ENCODE peak calls at places on chromosomes 16 and 17, in nine cellular contexts. One of them, this sample, is unnamed.

GRCh38 chr17:66365204-66365524 is 62.8 kb downstream of the PRKCA start:
- DNase-seq in fibroblast of pulmonary artery: peak
- DNase-seq in Panc1: no peak
- DNase-seq in tibial nerve: no peak
- DNase-seq in cardiac muscle cell: peak
- DNase-seq in left lung: no peak
- DNase-seq in upper lobe of right lung: no peak
- DNase-seq in A549: no peak
- DNase-seq in gastrocnemius medialis: no peak
- DNase-seq in this sample: no peak

GRCh38 chr16:67296422-67296821 is 17.1 kb downstream of the PLEKHG4 start:
- DNase-seq in fibroblast of pulmonary artery: peak
- DNase-seq in Panc1: no peak
- DNase-seq in tibial nerve: no peak
- DNase-seq in cardiac muscle cell: peak
- DNase-seq in left lung: no peak
- DNase-seq in upper lobe of right lung: no peak
- DNase-seq in A549: no peak
- DNase-seq in gastrocnemius medialis: no peak
- DNase-seq in this sample: no peak

GRCh38 chr17:48066656-48067055 is 18.5 kb downstream of the NFE2L1 start:
- DNase-seq in fibroblast of pulmonary artery: no peak
- DNase-seq in Panc1: no peak
- DNase-seq in tibial nerve: no peak
- DNase-seq in cardiac muscle cell: no peak
- DNase-seq in left lung: no peak
- DNase-seq in upper lobe of right lung: no peak
- DNase-seq in A549: no peak
- DNase-seq in gastrocnemius medialis: no peak
- DNase-seq in this sample: no peak

GRCh38 chr16:6732166-6732565 is 600.5 kb upstream of the RBFOX1 start:
- DNase-seq in fibroblast of pulmonary artery: no peak
- DNase-seq in Panc1: no peak
- DNase-seq in tibial nerve: no peak
- DNase-seq in cardiac muscle cell: no peak
- DNase-seq in left lung: no peak
- DNase-seq in upper lobe of right lung: no peak
- DNase-seq in A549: no peak
- DNase-seq in gastrocnemius medialis: no peak
- DNase-seq in this sample: no peak

GRCh38 chr16:4110065-4110464 is 6.2 kb downstream of the ADCY9 start:
- DNase-seq in fibroblast of pulmonary artery: no peak
- DNase-seq in Panc1: no peak
- DNase-seq in tibial nerve: no peak
- DNase-seq in cardiac muscle cell: no peak
- DNase-seq in left lung: peak
- DNase-seq in upper lobe of right lung: no peak
- DNase-seq in A549: no peak
- DNase-seq in gastrocnemius medialis: no peak
- DNase-seq in this sample: no peak

GRCh38 chr17:17414316-17414937 is 62.4 kb upstream of the MED9 start:
- DNase-seq in fibroblast of pulmonary artery: peak
- DNase-seq in Panc1: no peak
- DNase-seq in tibial nerve: peak
- DNase-seq in cardiac muscle cell: peak
- DNase-seq in left lung: no peak
- DNase-seq in upper lobe of right lung: peak
- DNase-seq in A549: no peak
- DNase-seq in gastrocnemius medialis: peak
- DNase-seq in this sample: no peak

GRCh38 chr17:61579961-61580360 is 11.1 kb downstream of the NACA2 start:
- DNase-seq in fibroblast of pulmonary artery: no peak
- DNase-seq in Panc1: no peak
- DNase-seq in tibial nerve: no peak
- DNase-seq in cardiac muscle cell: peak
- DNase-seq in left lung: no peak
- DNase-seq in upper lobe of right lung: no peak
- DNase-seq in A549: no peak
- DNase-seq in gastrocnemius medialis: no peak
- DNase-seq in this sample: no peak

GRCh38 chr16:64011650-64012049 is 1110.2 kb downstream of the CDH11 start:
- DNase-seq in fibroblast of pulmonary artery: no peak
- DNase-seq in Panc1: no peak
- DNase-seq in tibial nerve: no peak
- DNase-seq in cardiac muscle cell: no peak
- DNase-seq in left lung: no peak
- DNase-seq in upper lobe of right lung: no peak
- DNase-seq in A549: no peak
- DNase-seq in gastrocnemius medialis: no peak
- DNase-seq in this sample: no peak

GRCh38 chr17:78442648-78443128 is 64.2 kb downstream of the PGS1 start:
- DNase-seq in fibroblast of pulmonary artery: peak
- DNase-seq in Panc1: no peak
- DNase-seq in tibial nerve: peak
- DNase-seq in cardiac muscle cell: peak
- DNase-seq in left lung: peak
- DNase-seq in upper lobe of right lung: peak
- DNase-seq in A549: no peak
- DNase-seq in gastrocnemius medialis: peak
- DNase-seq in this sample: no peak

GRCh38 chr17:82110298-82110697 is 12.3 kb upstream of the FASN start:
- DNase-seq in fibroblast of pulmonary artery: no peak
- DNase-seq in Panc1: no peak
- DNase-seq in tibial nerve: no peak
- DNase-seq in cardiac muscle cell: no peak
- DNase-seq in left lung: no peak
- DNase-seq in upper lobe of right lung: no peak
- DNase-seq in A549: no peak
- DNase-seq in gastrocnemius medialis: no peak
- DNase-seq in this sample: no peak

GRCh38 chr17:12296120-12296727 is 275.5 kb downstream of the MAP2K4 start:
- DNase-seq in fibroblast of pulmonary artery: no peak
- DNase-seq in Panc1: no peak
- DNase-seq in tibial nerve: no peak
- DNase-seq in cardiac muscle cell: no peak
- DNase-seq in left lung: no peak
- DNase-seq in upper lobe of right lung: no peak
- DNase-seq in A549: no peak
- DNase-seq in gastrocnemius medialis: no peak
- DNase-seq in this sample: no peak

GRCh38 chr17:50549256-50549941 is 2.4 kb downstream of the SPATA20 start:
- DNase-seq in fibroblast of pulmonary artery: no peak
- DNase-seq in Panc1: no peak
- DNase-seq in tibial nerve: no peak
- DNase-seq in cardiac muscle cell: no peak
- DNase-seq in left lung: no peak
- DNase-seq in upper lobe of right lung: no peak
- DNase-seq in A549: no peak
- DNase-seq in gastrocnemius medialis: no peak
- DNase-seq in this sample: no peak

GRCh38 chr17:64661731-64661980 is 451 bp downstream of the SMURF2 start:
- DNase-seq in fibroblast of pulmonary artery: no peak
- DNase-seq in Panc1: no peak
- DNase-seq in tibial nerve: no peak
- DNase-seq in cardiac muscle cell: no peak
- DNase-seq in left lung: peak
- DNase-seq in upper lobe of right lung: no peak
- DNase-seq in A549: no peak
- DNase-seq in gastrocnemius medialis: peak
- DNase-seq in this sample: peak

GRCh38 chr17:62916684-62917571 is 49.1 kb upstream of the TANC2 start:
- DNase-seq in fibroblast of pulmonary artery: peak
- DNase-seq in Panc1: no peak
- DNase-seq in tibial nerve: no peak
- DNase-seq in cardiac muscle cell: peak
- DNase-seq in left lung: no peak
- DNase-seq in upper lobe of right lung: no peak
- DNase-seq in A549: no peak
- DNase-seq in gastrocnemius medialis: no peak
- DNase-seq in this sample: no peak

GRCh38 chr17:65559802-65560627 is 1.4 kb downstream of the AXIN2 start:
- DNase-seq in fibroblast of pulmonary artery: peak
- DNase-seq in Panc1: no peak
- DNase-seq in tibial nerve: no peak
- DNase-seq in cardiac muscle cell: peak
- DNase-seq in left lung: no peak
- DNase-seq in upper lobe of right lung: peak
- DNase-seq in A549: no peak
- DNase-seq in gastrocnemius medialis: no peak
- DNase-seq in this sample: peak

GRCh38 chr16:10040136-10041080 is 141.8 kb downstream of the GRIN2A start:
- DNase-seq in fibroblast of pulmonary artery: no peak
- DNase-seq in Panc1: no peak
- DNase-seq in tibial nerve: no peak
- DNase-seq in cardiac muscle cell: no peak
- DNase-seq in left lung: no peak
- DNase-seq in upper lobe of right lung: no peak
- DNase-seq in A549: no peak
- DNase-seq in gastrocnemius medialis: no peak
- DNase-seq in this sample: no peak

DNA sequence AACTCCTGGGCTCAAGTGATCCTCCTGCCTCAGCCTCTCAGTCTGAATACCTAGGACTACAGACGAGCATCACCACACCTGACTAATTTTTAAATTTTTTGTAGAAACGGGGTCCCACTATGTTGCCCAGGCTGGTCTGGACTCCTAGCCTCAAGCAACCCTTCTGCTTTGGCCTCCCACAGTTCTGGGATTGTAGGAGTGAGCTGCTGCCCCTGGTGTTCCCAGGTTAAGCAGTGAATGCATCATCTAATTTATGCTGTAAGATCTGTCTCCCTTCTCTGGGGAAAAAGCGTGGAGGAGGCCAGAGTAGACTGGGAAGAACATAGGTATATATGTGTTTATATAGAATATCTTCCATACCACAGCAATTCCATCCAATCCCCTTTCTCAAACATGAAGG is 6.6 kb upstream of the N4BP1 start:
- DNase-seq in fibroblast of pulmonary artery: no peak
- DNase-seq in Panc1: no peak
- DNase-seq in tibial nerve: no peak
- DNase-seq in cardiac muscle cell: no peak
- DNase-seq in left lung: no peak
- DNase-seq in upper lobe of right lung: no peak
- DNase-seq in A549: no peak
- DNase-seq in gastrocnemius medialis: no peak
- DNase-seq in this sample: no peak
- TF ChIP-seq CTCF in fibroblast of pulmonary artery: no peak
- TF ChIP-seq CTCF in Panc1: no peak
- TF ChIP-seq CTCF in tibial nerve: no peak
- TF ChIP-seq CTCF in cardiac muscle cell: no peak
- TF ChIP-seq CTCF in left lung: no peak
- TF ChIP-seq CTCF in upper lobe of right lung: no peak
- TF ChIP-seq CTCF in A549: no peak
- TF ChIP-seq CTCF in gastrocnemius medialis: no peak
- TF ChIP-seq CTCF in this sample: no peak

GRCh38 chr17:57892146-57892819 is 42.4 kb upstream of the MRPS23 start:
- DNase-seq in fibroblast of pulmonary artery: peak
- DNase-seq in Panc1: peak
- DNase-seq in tibial nerve: peak
- DNase-seq in cardiac muscle cell: peak
- DNase-seq in left lung: peak
- DNase-seq in upper lobe of right lung: peak
- DNase-seq in A549: peak
- DNase-seq in gastrocnemius medialis: peak
- DNase-seq in this sample: peak

GRCh38 chr17:57895382-57896060 is 45.7 kb upstream of the MRPS23 start:
- DNase-seq in fibroblast of pulmonary artery: peak
- DNase-seq in Panc1: no peak
- DNase-seq in tibial nerve: no peak
- DNase-seq in cardiac muscle cell: no peak
- DNase-seq in left lung: no peak
- DNase-seq in upper lobe of right lung: peak
- DNase-seq in A549: peak
- DNase-seq in gastrocnemius medialis: no peak
- DNase-seq in this sample: no peak

GRCh38 chr17:57890857-57891232 is 41.0 kb upstream of the MRPS23 start:
- DNase-seq in fibroblast of pulmonary artery: no peak
- DNase-seq in Panc1: no peak
- DNase-seq in tibial nerve: no peak
- DNase-seq in cardiac muscle cell: no peak
- DNase-seq in left lung: no peak
- DNase-seq in upper lobe of right lung: no peak
- DNase-seq in A549: no peak
- DNase-seq in gastrocnemius medialis: peak
- DNase-seq in this sample: no peak

GRCh38 chr17:57894848-57895247 is 45.0 kb upstream of the MRPS23 start:
- DNase-seq in fibroblast of pulmonary artery: no peak
- DNase-seq in Panc1: no peak
- DNase-seq in tibial nerve: no peak
- DNase-seq in cardiac muscle cell: no peak
- DNase-seq in left lung: no peak
- DNase-seq in upper lobe of right lung: no peak
- DNase-seq in A549: no peak
- DNase-seq in gastrocnemius medialis: no peak
- DNase-seq in this sample: no peak

GRCh38 chr17:57892820-57893595 is 43.2 kb upstream of the MRPS23 start:
- DNase-seq in fibroblast of pulmonary artery: peak
- DNase-seq in Panc1: no peak
- DNase-seq in tibial nerve: peak
- DNase-seq in cardiac muscle cell: peak
- DNase-seq in left lung: peak
- DNase-seq in upper lobe of right lung: peak
- DNase-seq in A549: peak
- DNase-seq in gastrocnemius medialis: peak
- DNase-seq in this sample: no peak
- TF ChIP-seq CTCF in fibroblast of pulmonary artery: no peak
- TF ChIP-seq CTCF in Panc1: no peak
- TF ChIP-seq CTCF in tibial nerve: no peak
- TF ChIP-seq CTCF in cardiac muscle cell: no peak
- TF ChIP-seq CTCF in left lung: no peak
- TF ChIP-seq CTCF in upper lobe of right lung: no peak
- TF ChIP-seq CTCF in A549: no peak
- TF ChIP-seq CTCF in gastrocnemius medialis: peak
- TF ChIP-seq CTCF in this sample: no peak

DNA sequence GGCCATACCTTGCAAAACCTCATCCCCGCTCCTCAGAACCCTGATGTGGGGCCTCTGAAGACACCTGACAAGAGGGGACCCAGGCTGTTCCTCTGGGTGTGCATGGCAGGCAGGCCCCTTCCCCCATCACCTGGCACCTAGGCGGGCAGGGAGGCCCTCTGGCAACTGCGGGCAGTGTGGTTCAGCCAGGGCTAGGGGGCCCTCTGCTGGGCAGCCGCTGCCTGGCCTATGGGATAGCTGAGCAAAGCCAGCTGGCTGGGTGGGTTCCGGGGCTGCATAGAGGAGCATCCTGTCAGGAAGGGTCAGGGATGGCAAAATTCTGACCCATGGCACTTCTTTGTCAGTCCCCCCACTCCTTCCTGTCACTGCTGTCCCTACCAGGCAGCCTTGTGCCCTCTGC is 228.7 kb upstream of the ASIC2 start:
- DNase-seq in fibroblast of pulmonary artery: no peak
- DNase-seq in Panc1: no peak
- DNase-seq in tibial nerve: no peak
- DNase-seq in cardiac muscle cell: no peak
- DNase-seq in left lung: no peak
- DNase-seq in upper lobe of right lung: no peak
- DNase-seq in A549: no peak
- DNase-seq in gastrocnemius medialis: no peak
- DNase-seq in this sample: peak
- TF ChIP-seq CTCF in fibroblast of pulmonary artery: peak
- TF ChIP-seq CTCF in Panc1: peak
- TF ChIP-seq CTCF in tibial nerve: no peak
- TF ChIP-seq CTCF in cardiac muscle cell: peak
- TF ChIP-seq CTCF in left lung: peak
- TF ChIP-seq CTCF in upper lobe of right lung: peak
- TF ChIP-seq CTCF in A549: peak
- TF ChIP-seq CTCF in gastrocnemius medialis: no peak
- TF ChIP-seq CTCF in this sample: peak

GRCh38 chr17:5747276-5747675 is 163.0 kb upstream of the NLRP1 start:
- DNase-seq in fibroblast of pulmonary artery: no peak
- DNase-seq in Panc1: no peak
- DNase-seq in tibial nerve: no peak
- DNase-seq in cardiac muscle cell: no peak
- DNase-seq in left lung: no peak
- DNase-seq in upper lobe of right lung: no peak
- DNase-seq in A549: no peak
- DNase-seq in gastrocnemius medialis: no peak
- DNase-seq in this sample: no peak
- TF ChIP-seq CTCF in fibroblast of pulmonary artery: no peak
- TF ChIP-seq CTCF in Panc1: no peak
- TF ChIP-seq CTCF in tibial nerve: no peak
- TF ChIP-seq CTCF in cardiac muscle cell: no peak
- TF ChIP-seq CTCF in left lung: no peak
- TF ChIP-seq CTCF in upper lobe of right lung: no peak
- TF ChIP-seq CTCF in A549: no peak
- TF ChIP-seq CTCF in gastrocnemius medialis: no peak
- TF ChIP-seq CTCF in this sample: no peak